ENCODE peak calls at places on chromosomes 16 and 17, in seven cellular contexts. L is NCI-H1436 treated with DMSO at 0.1 percent for 48 hours; X is Calu3; P is nephron progenitor cell; T is pancreas; N is stimulated activated CD8-positive, alpha-beta memory T cell treated with anti-CD3 and anti-CD28 coated beads, Interleukin-7, amount 100 ng/mL, for 4 hours; G is stimulated activated CD4-positive, alpha-beta T cell treated with anti-CD3 and anti-CD28 coated beads, Interleukin-4, amount 100 ng/mL, for 24 hours. O is an unnamed sample.

GRCh38 chr17:45640141-45640850 is 143.8 kb upstream of the CRHR1 start:
- DNase-seq in L (no peak), X (peak; percentile 90), P (peak; percentile 90), T (peak; percentile 61), N (peak; percentile 46), G (peak; percentile 77), O (peak; percentile 92)

GRCh38 chr17:72122002-72122310 is 1.1 kb downstream of the SOX9 start:
- DNase-seq in L (no peak), X (no peak), P (no peak), T (no peak), N (no peak), G (no peak), O (peak; percentile 35)

GRCh38 chr16:67244387-67245188 is 2.7 kb downstream of the FHOD1 start:
- DNase-seq in L (no peak), X (peak; percentile 45), P (no peak), T (peak; percentile 60), N (peak; percentile 80), G (peak; percentile 83), O (no peak)

GRCh38 chr17:5226940-5227878 is 7.5 kb downstream of the SCIMP start:
- DNase-seq in L (no peak), X (no peak), P (no peak), T (no peak), N (peak; percentile 38), G (no peak), O (no peak)

GRCh38 chr17:3801043-3801746 is at the start of gene ITGAE:
- DNase-seq in L (no peak), X (no peak), P (no peak), T (no peak), N (no peak), G (no peak), O (no peak)

GRCh38 chr17:77064608-77065007 is 76.2 kb upstream of the SEC14L1 start:
- DNase-seq in L (no peak), X (no peak), P (no peak), T (no peak), N (no peak), G (no peak), O (no peak)

GRCh38 chr17:54494731-54495715 is 405.6 kb upstream of the TOM1L1 start:
- DNase-seq in L (no peak), X (no peak), P (no peak), T (no peak), N (no peak), G (no peak), O (no peak)

GRCh38 chr16:86862596-86862995 is 284.2 kb downstream of the FOXL1 start:
- DNase-seq in L (no peak), X (no peak), P (no peak), T (peak; percentile 21), N (no peak), G (no peak), O (peak; percentile 9)

GRCh38 chr17:53548252-53548651 is 274.5 kb upstream of the KIF2B start:
- DNase-seq in L (no peak), X (no peak), P (no peak), T (no peak), N (no peak), G (no peak), O (no peak)

GRCh38 chr16:69393898-69394849 is 8.4 kb upstream of the TERF2 start:
- DNase-seq in L (no peak), X (no peak), P (no peak), T (no peak), N (no peak), G (no peak), O (no peak)

GRCh38 chr17:74827800-74828199 is 31.9 kb downstream of the GRIN2C start:
- DNase-seq in L (no peak), X (no peak), P (no peak), T (no peak), N (no peak), G (no peak), O (no peak)

GRCh38 chr16:53091508-53092211 is 36.9 kb downstream of the CHD9 start:
- DNase-seq in L (peak; percentile 92), X (no peak), P (peak; percentile 67), T (peak; percentile 30), N (no peak), G (no peak), O (no peak)

GRCh38 chr17:82412535-82413520 is 5.3 kb upstream of the HEXD start:
- DNase-seq in L (no peak), X (no peak), P (no peak), T (no peak), N (no peak), G (no peak), O (no peak)

GRCh38 chr17:50603340-50603739 is 31.3 kb upstream of the ABCC3 start:
- DNase-seq in L (no peak), X (peak; percentile 47), P (no peak), T (no peak), N (no peak), G (no peak), O (peak; percentile 35)

GRCh38 chr17:14201595-14201994 is 35.1 kb downstream of the CDRT15 start:
- DNase-seq in L (no peak), X (no peak), P (no peak), T (no peak), N (peak; percentile 44), G (peak; percentile 49), O (no peak)

GRCh38 chr16:9378876-9379275 is 287.4 kb downstream of the HAPSTR1 start:
- DNase-seq in L (no peak), X (peak; percentile 29), P (no peak), T (no peak), N (no peak), G (no peak), O (no peak)

GRCh38 chr16:86611517-86611840 is 33.1 kb downstream of the FOXL1 start:
- DNase-seq in L (no peak), X (no peak), P (no peak), T (no peak), N (no peak), G (no peak), O (no peak)

GRCh38 chr17:17778308-17779014 is 58.3 kb downstream of the SREBF1 start:
- DNase-seq in L (no peak), X (no peak), P (no peak), T (no peak), N (no peak), G (no peak), O (no peak)

GRCh38 chr16:15648135-15648730 is 1.8 kb upstream of the NDE1 start:
- DNase-seq in L (no peak), X (no peak), P (no peak), T (no peak), N (no peak), G (no peak), O (no peak)

GRCh38 chr17:58995247-58995940 is 111.3 kb downstream of the TRIM37 start:
- DNase-seq in L (no peak), X (no peak), P (no peak), T (no peak), N (no peak), G (no peak), O (no peak)

GRCh38 chr16:78324649-78325274 is 225.3 kb downstream of the WWOX start:
- DNase-seq in L (no peak), X (no peak), P (no peak), T (no peak), N (no peak), G (no peak), O (no peak)

GRCh38 chr17:67478266-67479118 is 101.4 kb downstream of the PITPNC1 start:
- DNase-seq in L (no peak), X (no peak), P (no peak), T (no peak), N (no peak), G (no peak), O (no peak)

GRCh38 chr17:13420294-13421277 is 181.1 kb downstream of the HS3ST3A1 start:
- DNase-seq in L (no peak), X (no peak), P (no peak), T (no peak), N (no peak), G (no peak), O (peak; percentile 11)

GRCh38 chr16:89620406-89620841 is 7.0 kb downstream of the DPEP1 start:
- DNase-seq in L (no peak), X (no peak), P (no peak), T (no peak), N (no peak), G (no peak), O (no peak)

GRCh38 chr16:17369441-17369951 is 101.3 kb downstream of the XYLT1 start:
- DNase-seq in L (no peak), X (no peak), P (no peak), T (peak; percentile 39), N (peak; percentile 51), G (peak; percentile 60), O (no peak)

GRCh38 chr17:41792835-41793748 is 6.6 kb upstream of the JUP start:
- DNase-seq in L (no peak), X (peak; percentile 97), P (no peak), T (no peak), N (no peak), G (no peak), O (peak; percentile 96)

GRCh38 chr17:42536372-42537155 is 523 bp downstream of the NAGLU start:
- DNase-seq in L (no peak), X (peak; percentile 93), P (peak; percentile 77), T (peak; percentile 91), N (peak; percentile 27), G (peak; percentile 75), O (peak; percentile 75)